ENCODE peak calls at places on chromosomes 3 and 15, in six cellular contexts. One of them, this sample, is unnamed. For H3K27me3 and H3K4me1, the result is how much of the 10 kb centered on the place peaks cover.

GRCh38 chr15:80934761-80935221 is 54.8 kb downstream of the MESD start:
- DNase-seq in body of pancreas: no peak
- DNase-seq in lower lobe of right lung: no peak
- DNase-seq in endothelial cell of umbilical vein: peak
- DNase-seq in fibroblast of lung: peak
- DNase-seq in ovary: no peak
- DNase-seq in this sample: no peak

GRCh38 chr3:46442591-46443530 is 21.8 kb downstream of the LTF start:
- DNase-seq in lower lobe of right lung: no peak
- DNase-seq in ovary: peak
- DNase-seq in fibroblast of lung: peak
- DNase-seq in body of pancreas: peak
- DNase-seq in endothelial cell of umbilical vein: no peak
- DNase-seq in this sample: peak

GRCh38 chr3:107962946-107963345 is 127.9 kb downstream of the CD47 start:
- DNase-seq in ovary: no peak
- DNase-seq in fibroblast of lung: peak
- DNase-seq in body of pancreas: peak
- DNase-seq in endothelial cell of umbilical vein: peak
- DNase-seq in lower lobe of right lung: no peak
- DNase-seq in this sample: peak

GRCh38 chr3:27090265-27091041 is 278.7 kb downstream of the NEK10 start:
- DNase-seq in lower lobe of right lung: no peak
- DNase-seq in body of pancreas: no peak
- DNase-seq in fibroblast of lung: no peak
- DNase-seq in endothelial cell of umbilical vein: no peak
- DNase-seq in ovary: no peak
- DNase-seq in this sample: no peak

GRCh38 chr15:57327985-57328471 is 48.3 kb upstream of the CGNL1 start:
- DNase-seq in ovary: no peak
- DNase-seq in body of pancreas: no peak
- DNase-seq in lower lobe of right lung: no peak
- DNase-seq in endothelial cell of umbilical vein: no peak
- DNase-seq in fibroblast of lung: peak
- DNase-seq in this sample: no peak

GRCh38 chr3:128683957-128684356 is 33.3 kb upstream of the RPN1 start:
- DNase-seq in ovary: no peak
- DNase-seq in endothelial cell of umbilical vein: no peak
- DNase-seq in body of pancreas: no peak
- DNase-seq in fibroblast of lung: no peak
- DNase-seq in lower lobe of right lung: peak
- DNase-seq in this sample: no peak

GRCh38 chr15:70185251-70185711 is 87.6 kb upstream of the TLE3 start:
- DNase-seq in fibroblast of lung: peak
- DNase-seq in ovary: no peak
- DNase-seq in lower lobe of right lung: no peak
- DNase-seq in body of pancreas: no peak
- DNase-seq in endothelial cell of umbilical vein: no peak
- DNase-seq in this sample: no peak

GRCh38 chr3:15300318-15301078 is 31.9 kb downstream of the SH3BP5 start:
- DNase-seq in fibroblast of lung: peak
- DNase-seq in endothelial cell of umbilical vein: peak
- DNase-seq in ovary: no peak
- DNase-seq in lower lobe of right lung: no peak
- DNase-seq in body of pancreas: no peak
- DNase-seq in this sample: no peak

GRCh38 chr3:177676947-177677587 is 479.8 kb upstream of the TBL1XR1 start:
- DNase-seq in fibroblast of lung: no peak
- DNase-seq in lower lobe of right lung: no peak
- DNase-seq in endothelial cell of umbilical vein: no peak
- DNase-seq in ovary: no peak
- DNase-seq in body of pancreas: peak
- DNase-seq in this sample: peak

GRCh38 chr3:159664011-159664410 is 324.6 kb upstream of the IL12A start:
- DNase-seq in ovary: no peak
- DNase-seq in body of pancreas: no peak
- DNase-seq in endothelial cell of umbilical vein: no peak
- DNase-seq in fibroblast of lung: no peak
- DNase-seq in lower lobe of right lung: no peak
- DNase-seq in this sample: no peak

GRCh38 chr3:10312391-10312790 is 8.5 kb downstream of the SEC13 start:
- DNase-seq in lower lobe of right lung: no peak
- DNase-seq in ovary: no peak
- DNase-seq in endothelial cell of umbilical vein: no peak
- DNase-seq in body of pancreas: peak
- DNase-seq in fibroblast of lung: no peak
- DNase-seq in this sample: no peak

GRCh38 chr3:119084371-119085069 is 49.9 kb upstream of the IGSF11 start:
- DNase-seq in lower lobe of right lung: peak
- DNase-seq in fibroblast of lung: no peak
- DNase-seq in endothelial cell of umbilical vein: no peak
- DNase-seq in ovary: no peak
- DNase-seq in body of pancreas: no peak
- DNase-seq in this sample: no peak

GRCh38 chr3:185317674-185318073 is 45.3 kb upstream of the MAP3K13 start:
- DNase-seq in fibroblast of lung: peak
- DNase-seq in body of pancreas: no peak
- DNase-seq in lower lobe of right lung: no peak
- DNase-seq in ovary: no peak
- DNase-seq in endothelial cell of umbilical vein: no peak
- DNase-seq in this sample: no peak

GRCh38 chr3:118127992-118128391 is 906.7 kb downstream of the IGSF11 start:
- DNase-seq in body of pancreas: no peak
- DNase-seq in ovary: no peak
- DNase-seq in endothelial cell of umbilical vein: no peak
- DNase-seq in lower lobe of right lung: no peak
- DNase-seq in fibroblast of lung: no peak
- DNase-seq in this sample: no peak

GRCh38 chr3:60079076-60079475 is 1029.3 kb upstream of the CFAP20DC start:
- DNase-seq in ovary: no peak
- DNase-seq in lower lobe of right lung: no peak
- DNase-seq in body of pancreas: no peak
- DNase-seq in fibroblast of lung: no peak
- DNase-seq in endothelial cell of umbilical vein: no peak
- DNase-seq in this sample: no peak

GRCh38 chr15:36951747-36952247 is 148.6 kb downstream of the MEIS2 start:
- DNase-seq in endothelial cell of umbilical vein: peak
- DNase-seq in lower lobe of right lung: no peak
- DNase-seq in body of pancreas: no peak
- DNase-seq in ovary: no peak
- DNase-seq in fibroblast of lung: peak
- DNase-seq in this sample: no peak

GRCh38 chr3:36482259-36482658 is 102.0 kb downstream of the STAC start:
- DNase-seq in ovary: no peak
- DNase-seq in fibroblast of lung: no peak
- DNase-seq in endothelial cell of umbilical vein: no peak
- DNase-seq in lower lobe of right lung: no peak
- DNase-seq in body of pancreas: no peak
- DNase-seq in this sample: no peak

GRCh38 chr3:184471439-184471838 is 90.1 kb upstream of the EPHB3 start:
- DNase-seq in fibroblast of lung: no peak
- DNase-seq in endothelial cell of umbilical vein: no peak
- DNase-seq in body of pancreas: no peak
- DNase-seq in lower lobe of right lung: no peak
- DNase-seq in ovary: no peak
- DNase-seq in this sample: no peak

GRCh38 chr3:185290266-185290665 is 36.4 kb upstream of the EHHADH start:
- DNase-seq in endothelial cell of umbilical vein: no peak
- DNase-seq in fibroblast of lung: no peak
- DNase-seq in lower lobe of right lung: no peak
- DNase-seq in body of pancreas: no peak
- DNase-seq in ovary: no peak
- DNase-seq in this sample: no peak

GRCh38 chr15:101293122-101293521 is 1.9 kb downstream of the SNRPA1 start:
- DNase-seq in fibroblast of lung: no peak
- DNase-seq in ovary: no peak
- DNase-seq in body of pancreas: no peak
- DNase-seq in endothelial cell of umbilical vein: no peak
- DNase-seq in lower lobe of right lung: no peak
- DNase-seq in this sample: no peak

GRCh38 chr15:101294731-101295606 is at the start of gene SNRPA1:
- DNase-seq in endothelial cell of umbilical vein: peak
- DNase-seq in body of pancreas: peak
- DNase-seq in fibroblast of lung: peak
- DNase-seq in lower lobe of right lung: peak
- DNase-seq in ovary: peak
- DNase-seq in this sample: peak

GRCh38 chr15:101295607-101296225 is 668 bp upstream of the SNRPA1 start:
- DNase-seq in endothelial cell of umbilical vein: peak
- DNase-seq in fibroblast of lung: peak
- DNase-seq in body of pancreas: no peak
- DNase-seq in lower lobe of right lung: no peak
- DNase-seq in ovary: no peak
- DNase-seq in this sample: peak

DNA sequence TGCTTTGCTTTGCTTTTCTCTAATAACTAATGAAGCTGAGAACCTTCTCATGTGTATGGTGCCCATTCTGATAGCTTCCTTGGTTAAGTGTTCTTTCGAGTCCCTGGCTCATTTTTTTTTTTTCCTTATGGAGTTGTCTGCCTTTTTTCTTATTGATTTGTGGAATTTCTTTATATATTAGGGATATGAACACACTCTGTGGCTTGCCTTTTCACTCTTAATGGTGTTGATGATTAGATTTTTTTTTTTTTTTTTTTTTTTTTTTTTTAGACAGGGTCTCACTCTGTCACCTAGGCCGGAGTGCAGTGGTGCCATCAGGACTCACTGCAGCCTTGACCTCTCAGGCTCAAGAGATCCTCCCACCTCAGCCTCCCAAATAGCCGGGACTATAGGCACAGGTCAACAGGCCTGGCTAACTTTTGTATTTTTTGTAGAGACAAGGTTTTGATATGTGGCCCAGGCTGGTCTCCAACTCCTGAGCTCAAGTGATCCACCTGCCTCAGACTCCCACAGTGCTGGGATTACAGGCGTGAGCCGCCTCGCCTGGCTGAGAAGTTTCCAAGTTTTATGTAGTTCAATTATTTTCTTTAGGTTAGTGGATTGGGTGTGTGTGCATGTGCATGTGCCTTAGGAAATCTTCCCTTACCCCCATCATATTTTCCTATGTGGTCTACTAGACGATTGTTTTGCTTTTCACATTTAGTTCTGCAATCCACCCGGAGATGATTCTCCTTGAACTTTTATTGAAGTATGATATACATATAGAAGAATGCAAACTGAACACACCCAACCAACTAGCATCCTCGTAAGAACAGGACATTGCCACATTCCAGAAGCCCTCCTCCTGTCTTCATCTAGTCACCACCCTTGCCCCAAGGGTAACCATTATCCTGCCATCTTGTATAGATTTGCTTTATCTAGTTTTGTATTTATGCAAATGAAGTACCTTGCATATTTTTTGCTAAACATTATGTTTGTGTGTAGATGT is 1.7 kb upstream of the SNRPA1 start:
- DNase-seq in ovary: no peak
- DNase-seq in lower lobe of right lung: no peak
- DNase-seq in endothelial cell of umbilical vein: no peak
- DNase-seq in body of pancreas: no peak
- DNase-seq in fibroblast of lung: no peak
- DNase-seq in this sample: no peak
- H3K27ac ChIP-seq in ovary: no peak
- H3K27ac ChIP-seq in lower lobe of right lung: no peak
- H3K27ac ChIP-seq in endothelial cell of umbilical vein: no peak
- H3K27ac ChIP-seq in body of pancreas: no peak
- H3K27ac ChIP-seq in fibroblast of lung: no peak
- H3K27ac ChIP-seq in this sample: no peak

GRCh38 chr3:13277130-13277783 is 142.9 kb downstream of the NUP210 start:
- DNase-seq in fibroblast of lung: no peak
- DNase-seq in body of pancreas: peak
- DNase-seq in lower lobe of right lung: peak
- DNase-seq in ovary: no peak
- DNase-seq in endothelial cell of umbilical vein: no peak
- DNase-seq in this sample: no peak

GRCh38 chr3:13274874-13275332 is 145.2 kb downstream of the NUP210 start:
- DNase-seq in lower lobe of right lung: peak
- DNase-seq in ovary: no peak
- DNase-seq in endothelial cell of umbilical vein: no peak
- DNase-seq in fibroblast of lung: no peak
- DNase-seq in body of pancreas: no peak
- DNase-seq in this sample: no peak

GRCh38 chr3:13275376-13276005 is 144.6 kb downstream of the NUP210 start:
- DNase-seq in lower lobe of right lung: peak
- DNase-seq in endothelial cell of umbilical vein: no peak
- DNase-seq in body of pancreas: peak
- DNase-seq in ovary: no peak
- DNase-seq in fibroblast of lung: no peak
- DNase-seq in this sample: no peak

GRCh38 chr3:13277860-13278531 is 142.1 kb downstream of the NUP210 start:
- DNase-seq in fibroblast of lung: peak
- DNase-seq in ovary: no peak
- DNase-seq in endothelial cell of umbilical vein: no peak
- DNase-seq in body of pancreas: no peak
- DNase-seq in lower lobe of right lung: peak
- DNase-seq in this sample: no peak

DNA sequence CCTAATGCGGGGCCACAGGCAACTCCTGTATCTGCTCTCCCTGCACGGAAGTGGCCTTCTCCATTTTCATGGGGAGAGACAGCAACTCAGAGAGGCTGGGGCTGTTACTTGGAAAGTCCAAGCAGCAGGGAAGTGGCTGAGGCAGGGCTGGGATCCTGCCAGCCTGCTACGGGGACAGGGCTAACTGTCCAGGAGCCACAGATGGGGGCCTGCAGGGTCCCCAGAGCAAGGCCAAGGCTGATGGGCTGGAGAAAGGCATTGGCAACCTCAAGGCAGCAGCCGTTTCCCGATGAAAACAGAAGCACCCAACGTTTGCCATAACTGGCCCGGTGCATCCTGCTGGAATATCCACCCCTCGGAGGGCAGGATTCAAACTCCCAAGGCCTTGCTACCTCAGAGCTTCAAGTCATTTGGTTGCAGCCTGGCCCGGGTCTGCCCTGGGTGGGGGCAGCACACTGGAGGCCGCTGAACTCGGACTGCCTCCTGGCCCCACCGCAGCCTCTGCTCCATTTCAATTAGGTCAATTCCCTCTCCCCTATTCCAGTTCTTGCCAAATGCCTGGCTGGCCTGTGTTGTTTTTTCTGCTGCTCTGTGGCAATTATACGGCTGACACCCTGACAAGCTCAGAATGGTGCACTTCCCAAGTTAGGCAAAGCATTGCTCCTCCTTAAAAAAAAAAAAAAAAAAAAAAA is 143.5 kb downstream of the NUP210 start:
- DNase-seq in endothelial cell of umbilical vein: no peak
- DNase-seq in body of pancreas: no peak
- DNase-seq in ovary: no peak
- DNase-seq in fibroblast of lung: no peak
- DNase-seq in lower lobe of right lung: peak
- DNase-seq in this sample: no peak
- H3K27me3 ChIP-seq in endothelial cell of umbilical vein: under half
- H3K27me3 ChIP-seq in body of pancreas: under half
- H3K27me3 ChIP-seq in ovary: under half
- H3K27me3 ChIP-seq in fibroblast of lung: under half
- H3K27me3 ChIP-seq in lower lobe of right lung: under half
- H3K27me3 ChIP-seq in this sample: under half

GRCh38 chr3:50150404-50150750 is 4.7 kb upstream of the SEMA3F start:
- DNase-seq in lower lobe of right lung: no peak
- DNase-seq in fibroblast of lung: no peak
- DNase-seq in ovary: no peak
- DNase-seq in body of pancreas: no peak
- DNase-seq in endothelial cell of umbilical vein: no peak
- DNase-seq in this sample: no peak
- H3K4me1 ChIP-seq in lower lobe of right lung: under half
- H3K4me1 ChIP-seq in fibroblast of lung: under half
- H3K4me1 ChIP-seq in ovary: under half
- H3K4me1 ChIP-seq in body of pancreas: under half
- H3K4me1 ChIP-seq in endothelial cell of umbilical vein: under half
- H3K4me1 ChIP-seq in this sample: under half

GRCh38 chr3:132536442-132537153 is 60.5 kb upstream of the ACKR4 start:
- DNase-seq in lower lobe of right lung: no peak
- DNase-seq in ovary: no peak
- DNase-seq in endothelial cell of umbilical vein: peak
- DNase-seq in body of pancreas: no peak
- DNase-seq in fibroblast of lung: peak
- DNase-seq in this sample: no peak
- H3K27ac ChIP-seq in lower lobe of right lung: no peak
- H3K27ac ChIP-seq in ovary: no peak
- H3K27ac ChIP-seq in endothelial cell of umbilical vein: no peak
- H3K27ac ChIP-seq in body of pancreas: no peak
- H3K27ac ChIP-seq in fibroblast of lung: peak
- H3K27ac ChIP-seq in this sample: no peak

This sample was measured in small intestine.